ENCODE peak calls at places on chromosomes 13 and 19, in nine cellular contexts. B is cerebellar nuclear complex; V is activated T-helper 9 cell treated with anti-CD3 and anti-CD28 coated beads, Interleukin-2, amount 50 U/mL, for 16 hours; K is effector memory CD4-positive, alpha-beta T cell; Z is body of pancreas; G is caudate nucleus; O is foreskin fibroblast; R is activated naive CD4-positive, alpha-beta T cell treated with Interleukin-2 at 50 U/mL for 16 hours; E is transverse colon. S is an unnamed sample.

GRCh38 chr19:29539131-29539530 is 13.3 kb downstream of the VSTM2B start:
- DNase-seq in B (no peak), V (no peak), K (no peak), Z (no peak), G (no peak), O (no peak), R (no peak), E (no peak), S (no peak)

GRCh38 chr19:18440421-18440877 is 2.5 kb upstream of the ISYNA1 start:
- DNase-seq in B (no peak), V (no peak), K (peak), Z (no peak), G (no peak), O (no peak), R (peak), E (no peak), S (no peak)

GRCh38 chr13:54633461-54633860 is 1604.8 kb downstream of the OLFM4 start:
- DNase-seq in B (no peak), V (no peak), K (no peak), Z (no peak), G (no peak), O (no peak), R (no peak), E (no peak), S (no peak)

GRCh38 chr19:55153652-55154264 is 3.8 kb downstream of the TNNI3 start:
- DNase-seq in B (no peak), V (no peak), K (no peak), Z (no peak), G (no peak), O (no peak), R (no peak), E (no peak), S (no peak)

GRCh38 chr13:114093118-114093517 is 39.3 kb downstream of the RASA3 start:
- DNase-seq in B (no peak), V (no peak), K (no peak), Z (no peak), G (no peak), O (no peak), R (no peak), E (no peak), S (no peak)

GRCh38 chr19:40331052-40331451 is 17.1 kb downstream of the C19orf47 start:
- DNase-seq in B (no peak), V (no peak), K (no peak), Z (no peak), G (no peak), O (no peak), R (no peak), E (no peak), S (no peak)

GRCh38 chr13:44906758-44907157 is 82.5 kb downstream of the NUFIP1 start:
- DNase-seq in B (no peak), V (no peak), K (no peak), Z (peak), G (peak), O (peak), R (no peak), E (peak), S (peak)

GRCh38 chr13:114059428-114059827 is 73.0 kb downstream of the RASA3 start:
- DNase-seq in B (no peak), V (no peak), K (no peak), Z (no peak), G (no peak), O (no peak), R (no peak), E (no peak), S (no peak)

GRCh38 chr13:43786766-43787517 is at the start of gene ENOX1:
- DNase-seq in B (no peak), V (no peak), K (no peak), Z (peak), G (peak), O (peak), R (peak), E (peak), S (peak)

GRCh38 chr13:24276310-24276709 is 33.1 kb upstream of the C1QTNF9 start:
- DNase-seq in B (no peak), V (no peak), K (no peak), Z (no peak), G (no peak), O (no peak), R (no peak), E (no peak), S (no peak)

GRCh38 chr13:54394908-54395307 is 1366.3 kb downstream of the OLFM4 start:
- DNase-seq in B (no peak), V (no peak), K (no peak), Z (no peak), G (no peak), O (no peak), R (no peak), E (no peak), S (no peak)

GRCh38 chr19:5131866-5132561 is 163.1 kb downstream of the KDM4B start:
- DNase-seq in B (no peak), V (no peak), K (no peak), Z (no peak), G (no peak), O (no peak), R (no peak), E (no peak), S (no peak)

GRCh38 chr13:74528751-74529513 is 394.7 kb upstream of the KLF12 start:
- DNase-seq in B (no peak), V (no peak), K (no peak), Z (no peak), G (no peak), O (peak), R (no peak), E (no peak), S (no peak)

GRCh38 chr13:95441326-95441725 is 111.2 kb upstream of the CLDN10 start:
- DNase-seq in B (no peak), V (no peak), K (no peak), Z (no peak), G (no peak), O (no peak), R (no peak), E (no peak), S (no peak)

GRCh38 chr13:88074794-88075509 is 403.8 kb downstream of the SLITRK5 start:
- DNase-seq in B (no peak), V (no peak), K (no peak), Z (no peak), G (no peak), O (no peak), R (no peak), E (no peak), S (no peak)

GRCh38 chr13:51478418-51479198 is 25.8 kb upstream of the INTS6 start:
- DNase-seq in B (no peak), V (no peak), K (no peak), Z (no peak), G (peak), O (no peak), R (no peak), E (no peak), S (no peak)

GRCh38 chr19:16527971-16528521 is 14.2 kb downstream of the CHERP start:
- DNase-seq in B (no peak), V (no peak), K (no peak), Z (peak), G (no peak), O (peak), R (peak), E (no peak), S (no peak)

GRCh38 chr13:112957295-112957677 is 11.7 kb upstream of the MCF2L start:
- DNase-seq in B (no peak), V (no peak), K (no peak), Z (no peak), G (no peak), O (no peak), R (no peak), E (no peak), S (no peak)

GRCh38 chr19:18980432-18981020 is 39.5 kb upstream of the HOMER3 start:
- DNase-seq in B (no peak), V (no peak), K (no peak), Z (no peak), G (no peak), O (no peak), R (no peak), E (no peak), S (no peak)

GRCh38 chr19:10892256-10892655 is 20.9 kb downstream of the CARM1 start:
- DNase-seq in B (no peak), V (no peak), K (no peak), Z (no peak), G (no peak), O (no peak), R (no peak), E (no peak), S (peak)

GRCh38 chr19:6828698-6829633 is 56.5 kb downstream of the VAV1 start:
- DNase-seq in B (no peak), V (no peak), K (no peak), Z (no peak), G (peak), O (no peak), R (peak), E (no peak), S (no peak)

GRCh38 chr13:47166341-47166740 is 269.5 kb upstream of the HTR2A start:
- DNase-seq in B (no peak), V (no peak), K (no peak), Z (no peak), G (no peak), O (no peak), R (no peak), E (no peak), S (no peak)

GRCh38 chr19:7200739-7201138 is 93.5 kb downstream of the INSR start:
- DNase-seq in B (no peak), V (no peak), K (no peak), Z (no peak), G (no peak), O (no peak), R (no peak), E (no peak), S (no peak)

GRCh38 chr19:38281820-38282566 is 17.6 kb downstream of the SPINT2 start:
- DNase-seq in B (no peak), V (no peak), K (no peak), Z (no peak), G (no peak), O (no peak), R (no peak), E (no peak), S (no peak)

GRCh38 chr13:51614350-51614786 is 30.1 kb downstream of the WDFY2 start:
- DNase-seq in B (peak), V (no peak), K (no peak), Z (no peak), G (peak), O (peak), R (peak), E (peak), S (peak)

GRCh38 chr19:47729799-47730520 is 15.4 kb upstream of the NOP53 start:
- DNase-seq in B (no peak), V (no peak), K (no peak), Z (peak), G (peak), O (no peak), R (peak), E (peak), S (no peak)

GRCh38 chr19:48405850-48406249 is 12.4 kb downstream of the GRIN2D start:
- DNase-seq in B (no peak), V (no peak), K (no peak), Z (no peak), G (no peak), O (no peak), R (no peak), E (no peak), S (peak)